ENCODE peak calls at places on chromosome 18, in five cellular contexts. P, D, C, N and U are unnamed samples.

GRCh38 chr18:1648715-1649114 is 744.0 kb downstream of the ADCYAP1 start:
- DNase-seq in P (no peak), D (no peak), C (no peak), N (no peak), U (no peak)

GRCh38 chr18:12283666-12284065 is 24.4 kb upstream of the TUBB6 start:
- DNase-seq in P (no peak), D (no peak), C (no peak), N (no peak), U (no peak)

GRCh38 chr18:41965856-41966255 is 10.8 kb downstream of the PIK3C3 start:
- DNase-seq in P (no peak), D (no peak), C (no peak), N (no peak), U (no peak)

GRCh38 chr18:11689031-11689971 is at the start of gene GNAL:
- DNase-seq in P (peak; percentile 46), D (peak; percentile 92), C (peak; percentile 83), N (peak; percentile 92), U (no peak)

GRCh38 chr18:33716061-33716683 is 138.2 kb downstream of the ASXL3 start:
- DNase-seq in P (no peak), D (no peak), C (no peak), N (no peak), U (no peak)

GRCh38 chr18:37243756-37244155 is 321.8 kb downstream of the CELF4 start:
- DNase-seq in P (no peak), D (no peak), C (no peak), N (peak; percentile 37), U (no peak)

GRCh38 chr18:39434223-39434622 is 1868.6 kb upstream of the CELF4 start:
- DNase-seq in P (no peak), D (no peak), C (no peak), N (no peak), U (no peak)

GRCh38 chr18:72692595-72692994 is 148.5 kb upstream of the CBLN2 start:
- DNase-seq in P (no peak), D (no peak), C (no peak), N (no peak), U (no peak)

GRCh38 chr18:44693030-44693784 is 12.5 kb downstream of the SETBP1 start:
- DNase-seq in P (no peak), D (no peak), C (no peak), N (no peak), U (peak; percentile 96)

GRCh38 chr18:66874812-66875474 is 271.1 kb upstream of the CDH19 start:
- DNase-seq in P (no peak), D (no peak), C (no peak), N (no peak), U (no peak)

GRCh38 chr18:47689386-47689785 is 241.1 kb downstream of the SMAD2 start:
- DNase-seq in P (no peak), D (no peak), C (no peak), N (no peak), U (no peak)

GRCh38 chr18:32612651-32613050 is 142.0 kb upstream of the GAREM1 start:
- DNase-seq in P (no peak), D (no peak), C (no peak), N (no peak), U (no peak)

GRCh38 chr18:54159916-54160315 is 64.6 kb downstream of the MBD2 start:
- DNase-seq in P (no peak), D (no peak), C (no peak), N (no peak), U (no peak)

GRCh38 chr18:75041586-75041985 is 167.4 kb downstream of the PTGR3 start:
- DNase-seq in P (no peak), D (no peak), C (no peak), N (no peak), U (no peak)

GRCh38 chr18:74217476-74218143 is 69.3 kb downstream of the TIMM21 start:
- DNase-seq in P (no peak), D (no peak), C (peak; percentile 64), N (no peak), U (no peak)

GRCh38 chr18:765764-766549 is 46.1 kb downstream of the YES1 start:
- DNase-seq in P (no peak), D (no peak), C (no peak), N (no peak), U (no peak)

GRCh38 chr18:79945118-79946042 is 6.1 kb downstream of the SLC66A2 start:
- DNase-seq in P (no peak), D (peak; percentile 57), C (peak; percentile 36), N (peak; percentile 75), U (no peak)

GRCh38 chr18:27750014-27750413 is 426.9 kb downstream of the CDH2 start:
- DNase-seq in P (no peak), D (no peak), C (no peak), N (no peak), U (peak; percentile 37)

GRCh38 chr18:13703899-13704298 is 22.5 kb downstream of the FAM210A start:
- DNase-seq in P (no peak), D (no peak), C (no peak), N (no peak), U (peak; percentile 46)

GRCh38 chr18:38038242-38038641 is 472.6 kb upstream of the CELF4 start:
- DNase-seq in P (no peak), D (no peak), C (no peak), N (no peak), U (peak; percentile 81)

GRCh38 chr18:2412261-2412660 is 159.0 kb downstream of the METTL4 start:
- DNase-seq in P (no peak), D (no peak), C (no peak), N (no peak), U (peak; percentile 43)

GRCh38 chr18:10057808-10058791 is 144.3 kb downstream of the VAPA start:
- DNase-seq in P (no peak), D (no peak), C (no peak), N (no peak), U (no peak)

GRCh38 chr18:79964330-79965118 is at the start of gene HSBP1L1:
- DNase-seq in P (peak; percentile 64), D (peak; percentile 87), C (peak; percentile 90), N (no peak), U (peak; percentile 33)

GRCh38 chr18:3027301-3027700 is 14.4 kb upstream of the LPIN2 start:
- DNase-seq in P (no peak), D (no peak), C (no peak), N (peak; percentile 46), U (no peak)

GRCh38 chr18:10858477-10858876 is 290.9 kb downstream of the PIEZO2 start:
- DNase-seq in P (no peak), D (no peak), C (no peak), N (no peak), U (no peak)

GRCh38 chr18:21291106-21291505 is 49.1 kb downstream of the GREB1L start:
- DNase-seq in P (no peak), D (no peak), C (no peak), N (no peak), U (peak; percentile 58)

GRCh38 chr18:73446502-73446901 is 578.7 kb upstream of the NETO1 start:
- DNase-seq in P (no peak), D (no peak), C (no peak), N (no peak), U (peak; percentile 44)

GRCh38 chr18:63454497-63454896 is 22.3 kb upstream of the SERPINB5 start:
- DNase-seq in P (no peak), D (no peak), C (no peak), N (no peak), U (peak; percentile 89)

GRCh38 chr18:11980148-11980554 is 1.2 kb upstream of the IMPA2 start:
- DNase-seq in P (no peak), D (no peak), C (no peak), N (no peak), U (peak; percentile 44)

GRCh38 chr18:57585846-57586242 is 658 bp downstream of the FECH start:
- DNase-seq in P (no peak), D (no peak), C (no peak), N (no peak), U (no peak)

GRCh38 chr18:13242797-13243196 is 24.2 kb downstream of the LDLRAD4 start:
- DNase-seq in P (no peak), D (no peak), C (peak; percentile 27), N (peak; percentile 45), U (no peak)

GRCh38 chr18:56197460-56197859 is 440.9 kb downstream of the TXNL1 start:
- DNase-seq in P (no peak), D (no peak), C (no peak), N (no peak), U (no peak)

GRCh38 chr18:47730795-47731194 is 199.7 kb downstream of the SMAD2 start:
- DNase-seq in P (no peak), D (no peak), C (no peak), N (peak; percentile 20), U (peak; percentile 6)

GRCh38 chr18:69691008-69691760 is 256.5 kb downstream of the CD226 start:
- DNase-seq in P (no peak), D (no peak), C (no peak), N (no peak), U (no peak)

GRCh38 chr18:68588169-68588568 is 126.7 kb downstream of the TMX3 start:
- DNase-seq in P (no peak), D (no peak), C (no peak), N (no peak), U (no peak)

GRCh38 chr18:68962623-68963022 is 164.7 kb downstream of the CCDC102B start:
- DNase-seq in P (no peak), D (no peak), C (no peak), N (no peak), U (peak; percentile 8)